ENCODE peak calls at places on chromosomes 4 and X, in six cellular contexts. C is fibroblast of lung, B is A549, W is heart right ventricle, P is uterus, H is left ventricle myocardium inferior. M is an unnamed sample. For H3K4me1, the result is how much of the 10 kb centered on the place peaks cover.

GRCh38 chr4:46993075-46994006 is at the start of gene GABRA4:
- DNase-seq in W (peak), B (no peak), P (no peak), C (peak), H (no peak), M (no peak)

GRCh38 chr4:76984127-76984526 is 34.6 kb downstream of the SEPTIN11 start:
- DNase-seq in C (peak), W (no peak), P (peak), H (no peak), B (no peak), M (no peak)

GRCh38 chrX:149949743-149950436 is 11.6 kb upstream of the EOLA2 start:
- DNase-seq in P (no peak), C (no peak), H (no peak), W (no peak), B (no peak), M (no peak)

GRCh38 chr4:154714339-154715040 is 29.3 kb upstream of the LRAT start:
- DNase-seq in P (no peak), W (no peak), C (peak), B (no peak), H (no peak), M (no peak)

GRCh38 chr4:124343711-124344110 is 368.8 kb downstream of the ANKRD50 start:
- DNase-seq in C (no peak), P (no peak), B (no peak), W (no peak), H (no peak), M (no peak)

GRCh38 chr4:4810778-4811177 is 48.7 kb upstream of the MSX1 start:
- DNase-seq in P (no peak), H (no peak), B (no peak), C (no peak), W (no peak), M (no peak)

GRCh38 chr4:84481077-84481878 is 17.8 kb downstream of the NKX6-1 start:
- DNase-seq in W (no peak), P (no peak), H (no peak), B (no peak), C (no peak), M (no peak)

GRCh38 chr4:82842593-82842992 is 44.0 kb upstream of the SCD5 start:
- DNase-seq in B (peak), C (peak), H (no peak), W (no peak), P (no peak), M (no peak)

GRCh38 chr4:28555851-28556250 is 1695.2 kb downstream of the STIM2 start:
- DNase-seq in P (no peak), C (peak), W (no peak), B (no peak), H (no peak), M (no peak)

GRCh38 chr4:83599183-83599582 is 63.3 kb downstream of the GPAT3 start:
- DNase-seq in C (peak), P (no peak), H (no peak), B (peak), W (no peak), M (no peak)

GRCh38 chrX:111098874-111099273 is 2.9 kb downstream of the PAK3 start:
- DNase-seq in C (peak), H (no peak), B (peak), P (peak), W (peak), M (no peak)

GRCh38 chr4:25535278-25535677 is 120.4 kb upstream of the SLC34A2 start:
- DNase-seq in C (no peak), P (no peak), H (no peak), B (no peak), W (no peak), M (no peak)

GRCh38 chr4:167885872-167886271 is 206.5 kb upstream of the ANXA10 start:
- DNase-seq in P (no peak), H (no peak), W (no peak), B (no peak), C (peak), M (no peak)

GRCh38 chr4:151197258-151197657 is 79.7 kb upstream of the PRSS48 start:
- DNase-seq in C (peak), P (peak), W (no peak), B (no peak), H (no peak), M (peak)

GRCh38 chr4:67651536-67651935 is 49.4 kb downstream of the UBA6 start:
- DNase-seq in P (no peak), B (no peak), H (no peak), C (no peak), W (no peak), M (no peak)

GRCh38 chr4:78612398-78613005 is 60.9 kb downstream of the ANXA3 start:
- DNase-seq in W (no peak), P (no peak), B (peak), C (peak), H (no peak), M (no peak)

GRCh38 chrX:118973389-118974087 is 880 bp upstream of the LONRF3 start:
- DNase-seq in H (peak), C (no peak), B (no peak), W (peak), P (peak), M (peak)

GRCh38 chr4:142080960-142081359 is 444.6 kb downstream of the IL15 start:
- DNase-seq in B (no peak), C (no peak), H (no peak), P (no peak), W (no peak), M (no peak)

GRCh38 chr4:120415902-120416301 is 349.3 kb upstream of the MAD2L1 start:
- DNase-seq in P (no peak), B (no peak), W (no peak), C (no peak), H (no peak), M (no peak)

GRCh38 chr4:87304659-87305277 is 17.9 kb downstream of the HSD17B13 start:
- DNase-seq in P (no peak), B (peak), C (peak), W (no peak), H (no peak), M (no peak)
- TF ChIP-seq CTCF in P (no peak), B (no peak), C (no peak), W (no peak), H (no peak), M (no peak)

GRCh38 chrX:19748898-19749680 is 138.3 kb downstream of the SH3KBP1 start:
- DNase-seq in B (no peak), P (no peak), C (no peak), H (no peak), W (no peak), M (no peak)
- H3K4me1 ChIP-seq in B (under half), P (under half), C (under half), H (under half), W (under half), M (under half)

GRCh38 chrX:37824491-37825224 is 22.7 kb downstream of the DYNLT3 start:
- DNase-seq in P (no peak), H (no peak), B (no peak), C (peak), W (no peak), M (no peak)
- TF ChIP-seq CTCF in P (no peak), H (no peak), B (no peak), C (no peak), W (no peak), M (no peak)

GRCh38 chr4:948936-949300 is 16.7 kb downstream of the TMEM175 start:
- DNase-seq in P (no peak), C (no peak), W (no peak), B (no peak), H (no peak), M (no peak)

GRCh38 chr4:947491-947971 is 15.3 kb downstream of the TMEM175 start:
- DNase-seq in W (no peak), B (no peak), P (no peak), H (no peak), C (no peak), M (no peak)

GRCh38 chr4:946517-947471 is 14.5 kb downstream of the TMEM175 start:
- DNase-seq in B (no peak), C (no peak), W (no peak), P (no peak), H (no peak), M (no peak)

GRCh38 chr4:949656-950055 is 17.4 kb downstream of the TMEM175 start:
- DNase-seq in H (no peak), W (no peak), P (no peak), C (no peak), B (no peak), M (no peak)

DNA sequence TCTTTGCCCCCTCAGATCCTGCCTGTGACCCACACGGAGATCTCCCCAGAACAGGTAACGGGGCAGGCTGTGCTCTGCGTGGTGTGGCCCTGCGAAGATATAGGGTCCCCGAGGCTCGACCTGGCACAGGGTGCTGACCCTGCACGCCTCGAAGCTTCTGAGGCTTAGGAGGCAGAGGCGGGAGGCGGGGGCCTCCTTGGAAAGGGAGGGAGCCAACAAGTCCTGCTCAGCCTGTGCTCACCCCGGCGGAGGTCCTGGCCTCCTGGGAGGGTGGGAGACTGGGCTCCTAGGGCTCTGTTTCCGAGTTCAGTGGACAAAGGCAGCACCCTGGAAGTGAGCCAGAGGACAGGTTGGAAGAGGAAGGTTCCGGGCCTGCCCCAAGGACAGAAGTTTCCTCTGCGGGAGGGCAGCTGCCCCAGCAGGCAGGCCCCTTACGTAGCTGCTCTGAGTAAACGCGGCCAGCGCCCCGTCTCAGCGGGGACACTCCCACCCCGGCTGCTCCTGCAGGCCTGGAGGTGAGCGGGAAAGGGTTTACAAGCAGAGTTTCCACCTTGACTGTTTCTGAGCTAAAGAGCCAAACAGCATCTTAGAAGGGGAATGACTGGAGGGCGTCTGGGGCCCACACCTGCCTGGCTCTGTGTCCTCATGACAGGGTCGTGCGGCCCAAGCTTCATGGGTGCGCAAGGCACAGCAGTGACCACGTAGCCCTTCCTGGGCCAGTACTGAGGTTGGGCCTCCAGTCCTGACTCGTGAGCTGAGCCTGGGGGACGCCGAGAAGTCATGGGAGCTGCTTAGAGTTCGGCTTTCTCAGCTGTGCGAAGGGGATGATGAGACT is 16.1 kb downstream of the TMEM175 start:
- DNase-seq in B (no peak), H (no peak), C (no peak), W (peak), P (peak), M (no peak)
- H3K4me1 ChIP-seq in B (under half), H (under half), C (under half), W (under half), P (under half), M (under half)